ENCODE peak calls at places on chromosomes 3 and 15, in six cellular contexts. R is Caki2; I is central memory CD4-positive, alpha-beta T cell; G is germinal center; S is stimulated activated CD4-positive, alpha-beta T cell treated with anti-CD3 and anti-CD28 coated beads, Interleukin-15, amount 100 ng/mL, for 1 hour; C is stimulated activated CD8-positive, alpha-beta memory T cell treated with anti-CD3 and anti-CD28 coated beads, Interleukin-4, amount 100 ng/mL, for 24 hours. L is an unnamed sample.

GRCh38 chr3:53180305-53181023 is 19.5 kb downstream of the PRKCD start:
- DNase-seq in R (no peak), I (no peak), G (peak), S (no peak), C (no peak), L (no peak)

GRCh38 chr15:69138963-69139362 is 21.5 kb upstream of the GLCE start:
- DNase-seq in R (no peak), I (no peak), G (no peak), S (no peak), C (no peak), L (no peak)

GRCh38 chr15:48925714-48926223 is 38.0 kb downstream of the SHC4 start:
- DNase-seq in R (peak), I (no peak), G (no peak), S (no peak), C (no peak), L (peak)

GRCh38 chr15:59976480-59976879 is 27.6 kb upstream of the FOXB1 start:
- DNase-seq in R (no peak), I (peak), G (no peak), S (no peak), C (no peak), L (no peak)

GRCh38 chr3:64278631-64279030 is 53.4 kb upstream of the PRICKLE2 start:
- DNase-seq in R (no peak), I (no peak), G (no peak), S (no peak), C (no peak), L (no peak)

GRCh38 chr3:112365636-112366035 is 32.7 kb downstream of the CD200 start:
- DNase-seq in R (no peak), I (no peak), G (no peak), S (no peak), C (no peak), L (peak)

GRCh38 chr3:186035277-186035676 is 73.6 kb downstream of the ETV5 start:
- DNase-seq in R (no peak), I (no peak), G (no peak), S (no peak), C (no peak), L (no peak)

GRCh38 chr3:30401971-30402370 is 204.4 kb upstream of the TGFBR2 start:
- DNase-seq in R (no peak), I (no peak), G (no peak), S (no peak), C (no peak), L (peak)

GRCh38 chr3:66423791-66424190 is 77.0 kb downstream of the LRIG1 start:
- DNase-seq in R (no peak), I (no peak), G (no peak), S (no peak), C (no peak), L (no peak)

GRCh38 chr15:25611603-25612002 is 172.8 kb upstream of the UBE3A start:
- DNase-seq in R (no peak), I (no peak), G (no peak), S (no peak), C (no peak), L (peak)

GRCh38 chr3:74593152-74593551 is 21.3 kb downstream of the CNTN3 start:
- DNase-seq in R (no peak), I (no peak), G (no peak), S (no peak), C (no peak), L (no peak)

GRCh38 chr3:123791073-123791370 is 93.1 kb downstream of the MYLK start:
- DNase-seq in R (no peak), I (no peak), G (no peak), S (no peak), C (no peak), L (no peak)

GRCh38 chr3:69890094-69890493 is 109.4 kb upstream of the SAMMSON start:
- DNase-seq in R (peak), I (no peak), G (no peak), S (no peak), C (no peak), L (peak)

GRCh38 chr15:57364282-57365007 is 11.9 kb upstream of the CGNL1 start:
- DNase-seq in R (no peak), I (no peak), G (no peak), S (no peak), C (no peak), L (no peak)

GRCh38 chr15:58442122-58442521 is 10.3 kb downstream of the LIPC start:
- DNase-seq in R (peak), I (no peak), G (no peak), S (no peak), C (no peak), L (peak)

GRCh38 chr3:138065939-138066338 is 49.5 kb downstream of the DZIP1L start:
- DNase-seq in R (no peak), I (no peak), G (no peak), S (no peak), C (no peak), L (no peak)

GRCh38 chr15:66046751-66047150 is 177.5 kb downstream of the RAB11A start:
- DNase-seq in R (no peak), I (no peak), G (no peak), S (no peak), C (no peak), L (no peak)

GRCh38 chr15:36626984-36627383 is 47.6 kb downstream of the CDIN1 start:
- DNase-seq in R (no peak), I (no peak), G (no peak), S (no peak), C (no peak), L (no peak)

GRCh38 chr3:112308151-112308911 is 14.3 kb upstream of the SLC9C1 start:
- DNase-seq in R (no peak), I (no peak), G (no peak), S (no peak), C (no peak), L (peak)

GRCh38 chr15:73927476-73928240 is 1.4 kb downstream of the LOXL1 start:
- DNase-seq in R (peak), I (peak), G (peak), S (peak), C (peak), L (no peak)

GRCh38 chr3:47250309-47251060 is 32.1 kb downstream of the KIF9 start:
- DNase-seq in R (no peak), I (no peak), G (no peak), S (no peak), C (no peak), L (no peak)

GRCh38 chr3:20105513-20106280 is 65.5 kb downstream of the KAT2B start:
- DNase-seq in R (no peak), I (no peak), G (no peak), S (no peak), C (no peak), L (no peak)

GRCh38 chr3:106121491-106122289 is 252.9 kb upstream of the CBLB start:
- DNase-seq in R (no peak), I (no peak), G (no peak), S (no peak), C (no peak), L (no peak)

GRCh38 chr3:156304406-156304805 is 184.0 kb downstream of the KCNAB1 start:
- DNase-seq in R (no peak), I (no peak), G (no peak), S (no peak), C (no peak), L (no peak)

GRCh38 chr3:39707314-39707909 is 102.0 kb upstream of the MYRIP start:
- DNase-seq in R (peak), I (no peak), G (peak), S (no peak), C (no peak), L (peak)

GRCh38 chr3:125556314-125556713 is 36.3 kb upstream of the SNX4 start:
- DNase-seq in R (no peak), I (no peak), G (no peak), S (no peak), C (no peak), L (no peak)

GRCh38 chr15:74517096-74517495 is 23.9 kb upstream of the ARID3B start:
- DNase-seq in R (no peak), I (no peak), G (no peak), S (no peak), C (no peak), L (no peak)

GRCh38 chr3:139718415-139718814 is 40.6 kb upstream of the NMNAT3 start:
- DNase-seq in R (peak), I (no peak), G (no peak), S (no peak), C (no peak), L (peak)

GRCh38 chr15:43246261-43246764 is 20.4 kb downstream of the TGM5 start:
- DNase-seq in R (no peak), I (no peak), G (no peak), S (no peak), C (no peak), L (no peak)

GRCh38 chr3:196666001-196666867 is 26.7 kb downstream of the NRROS start:
- DNase-seq in R (peak), I (no peak), G (no peak), S (no peak), C (no peak), L (peak)

GRCh38 chr3:71489315-71489761 is 94.2 kb downstream of the FOXP1 start:
- DNase-seq in R (no peak), I (peak), G (no peak), S (no peak), C (no peak), L (no peak)

GRCh38 chr15:60091150-60091549 is 87.0 kb downstream of the FOXB1 start:
- DNase-seq in R (no peak), I (no peak), G (no peak), S (no peak), C (no peak), L (no peak)

GRCh38 chr3:110881069-110881468 is 190.5 kb upstream of the NECTIN3 start:
- DNase-seq in R (peak), I (no peak), G (no peak), S (no peak), C (no peak), L (no peak)

GRCh38 chr3:169497567-169498257 is 165.8 kb downstream of the MECOM start:
- DNase-seq in R (peak), I (no peak), G (no peak), S (no peak), C (no peak), L (no peak)

GRCh38 chr15:66768984-66769383 is 66.9 kb downstream of the SMAD6 start:
- DNase-seq in R (no peak), I (no peak), G (no peak), S (no peak), C (no peak), L (no peak)

GRCh38 chr3:81279481-81280273 is 481.8 kb downstream of the GBE1 start:
- DNase-seq in R (no peak), I (no peak), G (no peak), S (no peak), C (no peak), L (no peak)